ENCODE peak calls at places on chromosomes 13 and 19, in four cellular contexts. Y is mesothelial cell of epicardium, R is nephron progenitor cell, F is PC-3. Q is an unnamed sample.

GRCh38 chr13:39818953-39819352 is 163.5 kb downstream of the COG6 start:
- DNase-seq in Y (no peak), R (no peak), F (no peak), Q (no peak)

GRCh38 chr13:63972328-63972727 is 2556.7 kb upstream of the PCDH20 start:
- DNase-seq in Y (no peak), R (no peak), F (peak; percentile 15), Q (no peak)

GRCh38 chr13:73370066-73370465 is 311.3 kb downstream of the KLF5 start:
- DNase-seq in Y (no peak), R (no peak), F (no peak), Q (no peak)

GRCh38 chr19:56301886-56302620 is 12.6 kb downstream of the ZSCAN5A start:
- DNase-seq in Y (no peak), R (no peak), F (no peak), Q (no peak)

GRCh38 chr13:113275387-113275786 is 21.7 kb upstream of the LAMP1 start:
- DNase-seq in Y (no peak), R (peak; percentile 33), F (peak; percentile 69), Q (peak; percentile 57)

GRCh38 chr19:11088508-11089253 is 582 bp upstream of the LDLR start:
- DNase-seq in Y (no peak), R (no peak), F (no peak), Q (peak; percentile 71)

GRCh38 chr19:15367439-15367838 is 12.1 kb downstream of the AKAP8 start:
- DNase-seq in Y (no peak), R (no peak), F (no peak), Q (no peak)

GRCh38 chr13:37656247-37656940 is 57.8 kb upstream of the POSTN start:
- DNase-seq in Y (no peak), R (no peak), F (peak; percentile 88), Q (peak; percentile 83)

GRCh38 chr19:32875428-32875827 is 5.9 kb upstream of the SLC7A9 start:
- DNase-seq in Y (no peak), R (no peak), F (no peak), Q (no peak)

GRCh38 chr19:58361900-58362271 is 665 bp downstream of the ZNF497 start:
- DNase-seq in Y (no peak), R (no peak), F (peak; percentile 36), Q (no peak)

GRCh38 chr19:7450243-7451223 is 38.3 kb downstream of the PEX11G start:
- DNase-seq in Y (no peak), R (no peak), F (peak; percentile 31), Q (peak; percentile 27)

GRCh38 chr19:1513492-1514294 is 874 bp upstream of the ADAMTSL5 start:
- DNase-seq in Y (peak; percentile 61), R (peak; percentile 35), F (peak; percentile 62), Q (peak; percentile 62)

GRCh38 chr19:18523841-18524240 is 2.0 kb upstream of the ELL start:
- DNase-seq in Y (no peak), R (no peak), F (no peak), Q (no peak)

GRCh38 chr13:30907167-30907761 is 1.2 kb downstream of the MEDAG start:
- DNase-seq in Y (no peak), R (no peak), F (no peak), Q (no peak)

GRCh38 chr19:6259312-6259861 is 20.4 kb downstream of the MLLT1 start:
- DNase-seq in Y (no peak), R (no peak), F (no peak), Q (no peak)

GRCh38 chr19:10870955-10871603 is at the start of gene CARM1:
- DNase-seq in Y (peak; percentile 99), R (peak; percentile 99), F (peak; percentile 99), Q (peak; percentile 98)

GRCh38 chr13:46607768-46608553 is 55.0 kb downstream of the LRCH1 start:
- DNase-seq in Y (no peak), R (peak; percentile 8), F (peak; percentile 28), Q (no peak)

GRCh38 chr13:46604226-46604968 is 51.4 kb downstream of the LRCH1 start:
- DNase-seq in Y (no peak), R (no peak), F (no peak), Q (no peak)

GRCh38 chr13:46605089-46605488 is 52.1 kb downstream of the LRCH1 start:
- DNase-seq in Y (no peak), R (no peak), F (no peak), Q (peak; percentile 57)

GRCh38 chr13:46606915-46607413 is 54.0 kb downstream of the LRCH1 start:
- DNase-seq in Y (no peak), R (no peak), F (no peak), Q (no peak)

GRCh38 chr13:46605824-46606554 is 53.0 kb downstream of the LRCH1 start:
- DNase-seq in Y (no peak), R (no peak), F (peak; percentile 12), Q (no peak)
- TF ChIP-seq CTCF in Y (no peak), R (no peak), F (no peak), Q (no peak)

DNA sequence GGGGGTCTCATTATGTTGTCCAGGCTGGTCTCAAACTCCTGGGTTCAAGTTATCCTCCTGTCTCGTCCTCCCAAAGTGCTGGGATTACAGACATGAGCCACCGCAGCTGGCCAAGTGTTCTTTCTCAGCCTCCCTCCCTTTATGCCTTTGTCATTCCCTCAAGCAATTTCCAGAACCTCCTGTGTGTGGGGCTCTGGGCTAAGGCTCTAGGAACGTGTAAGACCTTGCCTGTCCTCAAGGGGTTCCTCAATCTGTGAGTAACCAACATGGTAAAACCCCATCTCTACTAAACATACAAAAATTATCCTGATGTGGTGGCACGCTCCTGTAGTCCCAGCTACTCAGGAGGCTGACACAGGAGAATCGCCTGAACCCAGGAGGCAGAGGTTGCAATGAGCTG is 15.5 kb upstream of the SPACA4 start:
- DNase-seq in Y (no peak), R (no peak), F (peak; percentile 20), Q (peak; percentile 37)
- TF ChIP-seq CTCF in Y (no peak), R (no peak), F (peak; percentile 23), Q (peak; percentile 14)

GRCh38 chr13:20193924-20194631 is 1.3 kb upstream of the GJB2 start:
- DNase-seq in Y (no peak), R (no peak), F (no peak), Q (no peak)
- TF ChIP-seq CTCF in Y (no peak), R (no peak), F (no peak), Q (no peak)

DNA sequence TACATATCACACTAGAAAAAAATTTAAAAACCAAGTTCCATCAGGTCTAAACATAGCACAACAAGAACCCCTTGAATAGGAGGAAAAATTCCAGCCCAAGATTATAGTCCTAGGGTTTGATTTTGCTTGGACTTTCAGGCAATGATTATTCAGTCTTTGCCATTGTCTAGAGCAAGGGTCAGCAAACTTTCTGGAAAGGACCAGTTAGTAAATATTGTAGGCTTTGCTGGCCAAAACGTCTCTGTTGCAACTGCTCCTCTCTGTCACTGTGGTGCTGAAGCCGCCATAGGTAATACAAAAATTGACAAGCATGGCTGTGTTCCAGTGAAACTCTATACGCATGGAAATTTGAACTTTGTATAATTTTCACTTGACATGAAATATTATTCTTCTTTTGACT is 95.5 kb upstream of the UBAC2 start:
- DNase-seq in Y (no peak), R (no peak), F (no peak), Q (no peak)
- TF ChIP-seq CTCF in Y (no peak), R (no peak), F (no peak), Q (no peak)

GRCh38 chr19:50215820-50216219 is 12.4 kb downstream of the MYH14 start:
- DNase-seq in Y (no peak), R (no peak), F (no peak), Q (no peak)

GRCh38 chr19:50209131-50209530 is 5.7 kb downstream of the MYH14 start:
- DNase-seq in Y (no peak), R (no peak), F (no peak), Q (no peak)

GRCh38 chr19:50213925-50214324 is 10.5 kb downstream of the MYH14 start:
- DNase-seq in Y (no peak), R (no peak), F (no peak), Q (no peak)

GRCh38 chr19:50210425-50210824 is 7.0 kb downstream of the MYH14 start:
- DNase-seq in Y (no peak), R (no peak), F (no peak), Q (no peak)

GRCh38 chr19:50214699-50215543 is 11.5 kb downstream of the MYH14 start:
- DNase-seq in Y (peak; percentile 82), R (peak; percentile 28), F (peak; percentile 97), Q (no peak)
- TF ChIP-seq CTCF in Y (no peak), R (no peak), F (no peak), Q (no peak)

DNA sequence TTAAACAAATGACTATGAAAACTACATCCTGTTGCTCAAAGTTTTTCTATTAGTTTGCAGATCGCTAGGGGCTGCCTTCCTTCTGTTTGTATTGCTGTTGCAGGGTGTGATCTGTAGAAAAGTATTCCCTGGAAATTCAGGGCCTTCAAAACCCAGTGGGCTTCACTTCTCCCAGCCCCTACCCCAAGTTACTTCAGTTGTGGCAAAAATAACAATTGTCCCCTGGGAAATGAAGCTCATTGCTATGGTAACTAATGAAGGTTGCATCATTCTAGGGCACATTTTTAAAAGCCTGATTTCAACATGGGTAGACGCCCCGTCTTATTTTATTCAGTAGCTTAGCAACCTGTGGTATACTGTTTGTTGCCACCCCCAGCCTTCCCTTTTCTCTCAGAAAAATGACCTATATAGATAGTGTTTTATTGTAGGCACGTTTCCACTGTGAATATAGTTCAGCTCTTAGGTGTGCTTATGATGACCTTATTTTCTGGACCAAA is 60.9 kb downstream of the WDFY2 start:
- DNase-seq in Y (no peak), R (no peak), F (no peak), Q (peak; percentile 78)
- TF ChIP-seq CTCF in Y (no peak), R (no peak), F (no peak), Q (no peak)

GRCh38 chr19:8986296-8986695 is 23.9 kb downstream of the MUC16 start:
- DNase-seq in Y (no peak), R (no peak), F (no peak), Q (no peak)

DNA sequence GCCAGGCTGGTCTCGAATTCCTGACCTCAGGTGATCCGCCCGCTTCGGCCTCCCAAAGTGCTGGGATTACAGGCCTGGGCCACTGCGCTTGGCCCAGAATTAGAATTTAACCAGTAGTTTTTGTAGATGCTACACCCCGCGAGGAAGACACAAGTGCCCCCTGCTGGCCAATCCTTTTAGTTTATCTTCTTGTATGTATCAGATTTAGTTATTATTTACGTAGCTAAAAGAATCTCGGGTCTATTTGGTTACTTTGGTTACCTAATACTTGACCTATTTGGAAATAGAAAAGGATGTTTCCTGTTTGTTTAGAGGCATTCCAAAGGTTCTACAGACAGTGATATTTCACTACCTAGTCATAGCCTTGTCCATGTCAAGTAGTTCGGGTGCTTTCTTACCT is 22.0 kb downstream of the MUC16 start:
- DNase-seq in Y (no peak), R (no peak), F (peak; percentile 85), Q (no peak)
- TF ChIP-seq CTCF in Y (peak; percentile 35), R (no peak), F (peak; percentile 62), Q (no peak)

DNA sequence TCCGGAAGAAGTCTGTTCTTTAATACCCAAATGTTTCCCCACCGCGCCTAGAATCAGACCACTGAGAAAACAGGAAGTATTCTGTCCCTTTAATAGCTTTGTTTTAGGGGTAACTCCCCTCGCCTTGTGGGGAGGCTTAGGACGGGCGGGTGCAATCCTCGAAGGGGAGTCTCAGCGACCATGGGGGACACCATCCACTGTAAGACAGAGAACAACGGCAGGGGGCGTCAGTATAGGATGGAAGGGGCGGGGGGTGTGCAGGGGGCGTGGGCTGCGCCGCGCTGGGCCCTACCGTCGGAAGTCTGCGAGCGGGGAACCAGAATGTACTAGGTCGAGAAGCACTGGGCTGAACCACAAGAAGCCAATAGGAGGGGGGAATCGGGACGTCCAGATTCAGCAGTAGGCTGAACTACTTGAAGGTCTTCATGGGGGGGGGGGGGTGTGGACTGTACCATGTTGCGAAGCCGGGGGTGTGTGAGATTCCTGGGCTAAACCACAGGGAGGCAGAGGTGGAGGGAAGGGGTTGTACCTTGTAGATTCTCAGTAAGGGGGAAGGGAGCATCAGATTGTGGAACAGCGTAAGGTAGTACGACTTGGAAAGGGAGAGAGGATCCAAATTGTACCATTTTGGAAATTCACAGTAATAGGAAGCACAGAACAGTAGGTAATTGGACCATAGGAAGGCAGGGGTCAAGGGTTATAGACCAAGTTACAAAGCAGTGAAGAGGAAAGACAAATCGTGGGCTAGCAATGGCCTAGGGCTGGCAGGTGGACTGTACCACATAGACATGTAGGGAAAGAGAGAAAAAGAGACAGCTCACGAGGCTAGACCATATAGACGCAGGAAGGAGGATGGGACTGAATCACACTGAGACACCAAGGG is 1.0 kb upstream of the DBP start:
- DNase-seq in Y (peak; percentile 76), R (peak; percentile 78), F (peak; percentile 85), Q (peak; percentile 92)
- TF ChIP-seq CTCF in Y (no peak), R (no peak), F (no peak), Q (no peak)